ENCODE peak calls at places on chromosomes 11 and 22, in seven cellular contexts. One of them, this sample, is unnamed.

GRCh38 chr11:43835104-43835503 is 45.5 kb upstream of the ALKBH3 start:
- DNase-seq in OCI-LY7: no peak
- DNase-seq in CD4-positive, CD25-positive, alpha-beta regulatory T cell: no peak
- DNase-seq in ovary: no peak
- DNase-seq in Peyer's patch: no peak
- DNase-seq in K562: no peak
- DNase-seq in brain microvascular endothelial cell: peak
- DNase-seq in this sample: no peak

GRCh38 chr11:57288771-57289579 is 35.8 kb downstream of the TNKS1BP1 start:
- DNase-seq in OCI-LY7: no peak
- DNase-seq in brain microvascular endothelial cell: peak
- DNase-seq in ovary: no peak
- DNase-seq in CD4-positive, CD25-positive, alpha-beta regulatory T cell: no peak
- DNase-seq in Peyer's patch: no peak
- DNase-seq in K562: no peak
- DNase-seq in this sample: no peak

GRCh38 chr11:44096360-44097188 is 1.1 kb downstream of the EXT2 start:
- DNase-seq in K562: peak
- DNase-seq in OCI-LY7: peak
- DNase-seq in brain microvascular endothelial cell: no peak
- DNase-seq in Peyer's patch: no peak
- DNase-seq in CD4-positive, CD25-positive, alpha-beta regulatory T cell: no peak
- DNase-seq in ovary: no peak
- DNase-seq in this sample: no peak

GRCh38 chr22:27204817-27205216 is 547.4 kb downstream of the MIAT start:
- DNase-seq in K562: no peak
- DNase-seq in OCI-LY7: no peak
- DNase-seq in brain microvascular endothelial cell: no peak
- DNase-seq in ovary: no peak
- DNase-seq in CD4-positive, CD25-positive, alpha-beta regulatory T cell: no peak
- DNase-seq in Peyer's patch: no peak
- DNase-seq in this sample: no peak

GRCh38 chr11:22558638-22559037 is 67.0 kb downstream of the FANCF start:
- DNase-seq in K562: peak
- DNase-seq in brain microvascular endothelial cell: peak
- DNase-seq in ovary: no peak
- DNase-seq in Peyer's patch: no peak
- DNase-seq in OCI-LY7: no peak
- DNase-seq in CD4-positive, CD25-positive, alpha-beta regulatory T cell: no peak
- DNase-seq in this sample: no peak

GRCh38 chr11:111829185-111829968 is 42.0 kb downstream of the ALG9 start:
- DNase-seq in CD4-positive, CD25-positive, alpha-beta regulatory T cell: no peak
- DNase-seq in Peyer's patch: no peak
- DNase-seq in brain microvascular endothelial cell: no peak
- DNase-seq in OCI-LY7: no peak
- DNase-seq in K562: no peak
- DNase-seq in ovary: no peak
- DNase-seq in this sample: peak

GRCh38 chr11:71931245-71931602 is 2.4 kb downstream of the RNF121 start:
- DNase-seq in OCI-LY7: no peak
- DNase-seq in K562: no peak
- DNase-seq in brain microvascular endothelial cell: peak
- DNase-seq in Peyer's patch: no peak
- DNase-seq in ovary: no peak
- DNase-seq in CD4-positive, CD25-positive, alpha-beta regulatory T cell: no peak
- DNase-seq in this sample: peak

GRCh38 chr11:120142072-120142423 is 4.1 kb upstream of the TRIM29 start:
- DNase-seq in K562: no peak
- DNase-seq in ovary: no peak
- DNase-seq in brain microvascular endothelial cell: no peak
- DNase-seq in Peyer's patch: no peak
- DNase-seq in OCI-LY7: no peak
- DNase-seq in CD4-positive, CD25-positive, alpha-beta regulatory T cell: no peak
- DNase-seq in this sample: no peak

GRCh38 chr22:27986459-27986858 is 67.4 kb upstream of the PITPNB start:
- DNase-seq in OCI-LY7: no peak
- DNase-seq in ovary: no peak
- DNase-seq in CD4-positive, CD25-positive, alpha-beta regulatory T cell: no peak
- DNase-seq in K562: no peak
- DNase-seq in brain microvascular endothelial cell: no peak
- DNase-seq in Peyer's patch: no peak
- DNase-seq in this sample: no peak

GRCh38 chr11:1548221-1549070 is 23.6 kb downstream of the DUSP8 start:
- DNase-seq in brain microvascular endothelial cell: peak
- DNase-seq in Peyer's patch: no peak
- DNase-seq in ovary: peak
- DNase-seq in K562: peak
- DNase-seq in CD4-positive, CD25-positive, alpha-beta regulatory T cell: no peak
- DNase-seq in OCI-LY7: no peak
- DNase-seq in this sample: no peak

GRCh38 chr11:18395735-18396504 is 1.6 kb downstream of the LDHA start:
- DNase-seq in brain microvascular endothelial cell: peak
- DNase-seq in OCI-LY7: peak
- DNase-seq in K562: peak
- DNase-seq in ovary: peak
- DNase-seq in CD4-positive, CD25-positive, alpha-beta regulatory T cell: peak
- DNase-seq in Peyer's patch: peak
- DNase-seq in this sample: peak

GRCh38 chr22:26835929-26836528 is 178.6 kb downstream of the MIAT start:
- DNase-seq in CD4-positive, CD25-positive, alpha-beta regulatory T cell: peak
- DNase-seq in brain microvascular endothelial cell: peak
- DNase-seq in K562: peak
- DNase-seq in OCI-LY7: peak
- DNase-seq in Peyer's patch: peak
- DNase-seq in ovary: peak
- DNase-seq in this sample: peak

GRCh38 chr22:43014062-43014875 is 680 bp downstream of the PACSIN2 start:
- DNase-seq in CD4-positive, CD25-positive, alpha-beta regulatory T cell: peak
- DNase-seq in OCI-LY7: peak
- DNase-seq in K562: peak
- DNase-seq in Peyer's patch: peak
- DNase-seq in brain microvascular endothelial cell: no peak
- DNase-seq in ovary: peak
- DNase-seq in this sample: peak

GRCh38 chr11:34631737-34632104 is 10.8 kb downstream of the EHF start:
- DNase-seq in ovary: no peak
- DNase-seq in Peyer's patch: no peak
- DNase-seq in OCI-LY7: no peak
- DNase-seq in K562: no peak
- DNase-seq in CD4-positive, CD25-positive, alpha-beta regulatory T cell: no peak
- DNase-seq in brain microvascular endothelial cell: no peak
- DNase-seq in this sample: no peak

GRCh38 chr11:34769224-34769623 is 147.0 kb downstream of the APIP start:
- DNase-seq in K562: no peak
- DNase-seq in ovary: no peak
- DNase-seq in Peyer's patch: no peak
- DNase-seq in brain microvascular endothelial cell: no peak
- DNase-seq in OCI-LY7: no peak
- DNase-seq in CD4-positive, CD25-positive, alpha-beta regulatory T cell: no peak
- DNase-seq in this sample: no peak

GRCh38 chr22:30232716-30233218 is 13.8 kb downstream of the LIF start:
- DNase-seq in OCI-LY7: no peak
- DNase-seq in K562: no peak
- DNase-seq in CD4-positive, CD25-positive, alpha-beta regulatory T cell: no peak
- DNase-seq in Peyer's patch: no peak
- DNase-seq in brain microvascular endothelial cell: no peak
- DNase-seq in ovary: no peak
- DNase-seq in this sample: no peak

GRCh38 chr11:55661901-55662300 is at the start of gene OR4C6:
- DNase-seq in brain microvascular endothelial cell: no peak
- DNase-seq in K562: no peak
- DNase-seq in ovary: no peak
- DNase-seq in Peyer's patch: no peak
- DNase-seq in CD4-positive, CD25-positive, alpha-beta regulatory T cell: no peak
- DNase-seq in OCI-LY7: no peak
- DNase-seq in this sample: no peak

GRCh38 chr11:9130297-9130696 is 38.9 kb upstream of the SCUBE2 start:
- DNase-seq in CD4-positive, CD25-positive, alpha-beta regulatory T cell: no peak
- DNase-seq in OCI-LY7: no peak
- DNase-seq in K562: no peak
- DNase-seq in ovary: no peak
- DNase-seq in Peyer's patch: no peak
- DNase-seq in brain microvascular endothelial cell: no peak
- DNase-seq in this sample: no peak

GRCh38 chr11:74639533-74639932 is 47.2 kb downstream of the POLD3 start:
- DNase-seq in OCI-LY7: no peak
- DNase-seq in brain microvascular endothelial cell: no peak
- DNase-seq in K562: peak
- DNase-seq in Peyer's patch: no peak
- DNase-seq in ovary: no peak
- DNase-seq in CD4-positive, CD25-positive, alpha-beta regulatory T cell: no peak
- DNase-seq in this sample: no peak

GRCh38 chr11:2202071-2202899 is 30.7 kb upstream of the TH start:
- DNase-seq in K562: no peak
- DNase-seq in OCI-LY7: peak
- DNase-seq in Peyer's patch: no peak
- DNase-seq in CD4-positive, CD25-positive, alpha-beta regulatory T cell: no peak
- DNase-seq in ovary: no peak
- DNase-seq in brain microvascular endothelial cell: no peak
- DNase-seq in this sample: no peak

GRCh38 chr11:111412293-111412692 is 33.2 kb upstream of the POU2AF1 start:
- DNase-seq in OCI-LY7: no peak
- DNase-seq in CD4-positive, CD25-positive, alpha-beta regulatory T cell: no peak
- DNase-seq in K562: no peak
- DNase-seq in Peyer's patch: no peak
- DNase-seq in ovary: no peak
- DNase-seq in brain microvascular endothelial cell: no peak
- DNase-seq in this sample: no peak

GRCh38 chr22:30871391-30872281 is 96.9 kb downstream of the MORC2 start:
- DNase-seq in Peyer's patch: no peak
- DNase-seq in ovary: no peak
- DNase-seq in K562: no peak
- DNase-seq in brain microvascular endothelial cell: no peak
- DNase-seq in CD4-positive, CD25-positive, alpha-beta regulatory T cell: no peak
- DNase-seq in OCI-LY7: no peak
- DNase-seq in this sample: no peak

GRCh38 chr11:115550291-115551059 is 46.3 kb upstream of the CADM1 start:
- DNase-seq in ovary: no peak
- DNase-seq in K562: no peak
- DNase-seq in brain microvascular endothelial cell: no peak
- DNase-seq in Peyer's patch: no peak
- DNase-seq in CD4-positive, CD25-positive, alpha-beta regulatory T cell: no peak
- DNase-seq in OCI-LY7: no peak
- DNase-seq in this sample: no peak

GRCh38 chr11:44870615-44871176 is 80.0 kb downstream of the TP53I11 start:
- DNase-seq in brain microvascular endothelial cell: no peak
- DNase-seq in ovary: no peak
- DNase-seq in OCI-LY7: no peak
- DNase-seq in Peyer's patch: no peak
- DNase-seq in K562: no peak
- DNase-seq in CD4-positive, CD25-positive, alpha-beta regulatory T cell: no peak
- DNase-seq in this sample: no peak

DNA sequence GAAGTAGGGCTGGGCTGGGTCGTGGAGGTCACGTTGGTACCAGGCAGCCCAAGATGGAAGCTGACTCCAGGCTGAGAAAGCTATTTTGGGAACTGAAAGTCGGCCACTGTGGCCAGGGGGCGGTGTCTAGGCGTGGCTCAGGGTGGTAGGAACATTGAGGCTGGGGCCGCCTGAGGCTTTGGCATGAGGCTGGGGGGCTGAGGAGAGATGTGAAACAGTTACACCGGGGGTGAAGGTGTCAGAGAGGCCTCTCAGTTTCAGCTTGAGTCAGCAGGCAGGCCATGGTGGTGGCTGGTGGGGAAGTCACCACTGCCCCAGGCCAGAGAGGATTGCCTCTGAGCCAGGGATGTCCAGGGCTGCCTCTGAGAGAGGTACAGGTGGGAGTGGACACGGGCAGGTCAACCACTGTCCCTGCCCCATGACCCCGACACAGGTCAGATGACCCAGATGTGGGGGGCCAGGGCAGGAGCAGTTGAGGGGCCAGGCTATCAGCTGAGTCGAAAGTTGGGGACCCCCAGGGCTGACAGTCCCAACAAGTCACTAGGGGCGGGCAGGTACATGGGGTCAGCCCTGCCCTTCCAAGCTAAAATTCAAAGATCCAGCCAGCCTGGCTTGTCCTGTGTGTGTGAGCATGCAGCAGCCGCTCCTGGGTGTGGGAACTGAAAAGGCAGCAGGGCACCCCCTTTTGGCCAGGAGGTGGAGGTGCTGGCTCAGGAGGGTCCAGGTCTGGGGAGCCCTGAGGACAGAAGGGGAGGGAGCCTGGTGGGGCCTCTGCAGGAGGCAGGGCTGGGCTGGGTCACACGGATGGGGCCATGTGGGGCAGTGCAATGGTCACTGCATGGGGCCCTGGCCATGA is 7.2 kb downstream of the KCNK7 start:
- DNase-seq in CD4-positive, CD25-positive, alpha-beta regulatory T cell: peak
- DNase-seq in brain microvascular endothelial cell: no peak
- DNase-seq in K562: peak
- DNase-seq in ovary: peak
- DNase-seq in OCI-LY7: peak
- DNase-seq in Peyer's patch: peak
- DNase-seq in this sample: peak
- H3K4me3 ChIP-seq in CD4-positive, CD25-positive, alpha-beta regulatory T cell: no peak
- H3K4me3 ChIP-seq in brain microvascular endothelial cell: no peak
- H3K4me3 ChIP-seq in K562: no peak
- H3K4me3 ChIP-seq in ovary: no peak
- H3K4me3 ChIP-seq in OCI-LY7: peak
- H3K4me3 ChIP-seq in Peyer's patch: no peak
- H3K4me3 ChIP-seq in this sample: peak

GRCh38 chr11:66316849-66317251 is at the start of gene CD248:
- DNase-seq in Peyer's patch: no peak
- DNase-seq in K562: no peak
- DNase-seq in OCI-LY7: no peak
- DNase-seq in ovary: peak
- DNase-seq in brain microvascular endothelial cell: peak
- DNase-seq in CD4-positive, CD25-positive, alpha-beta regulatory T cell: no peak
- DNase-seq in this sample: no peak
- H3K4me3 ChIP-seq in Peyer's patch: peak
- H3K4me3 ChIP-seq in K562: no peak
- H3K4me3 ChIP-seq in OCI-LY7: peak
- H3K4me3 ChIP-seq in ovary: peak
- H3K4me3 ChIP-seq in brain microvascular endothelial cell: peak
- H3K4me3 ChIP-seq in CD4-positive, CD25-positive, alpha-beta regulatory T cell: no peak
- H3K4me3 ChIP-seq in this sample: no peak

GRCh38 chr11:131912127-131912526 is 541.7 kb downstream of the NTM start:
- DNase-seq in Peyer's patch: no peak
- DNase-seq in OCI-LY7: no peak
- DNase-seq in K562: no peak
- DNase-seq in brain microvascular endothelial cell: no peak
- DNase-seq in ovary: no peak
- DNase-seq in CD4-positive, CD25-positive, alpha-beta regulatory T cell: no peak
- DNase-seq in this sample: no peak
- H3K4me3 ChIP-seq in Peyer's patch: no peak
- H3K4me3 ChIP-seq in OCI-LY7: no peak
- H3K4me3 ChIP-seq in K562: no peak
- H3K4me3 ChIP-seq in brain microvascular endothelial cell: peak
- H3K4me3 ChIP-seq in ovary: no peak
- H3K4me3 ChIP-seq in CD4-positive, CD25-positive, alpha-beta regulatory T cell: no peak
- H3K4me3 ChIP-seq in this sample: no peak

GRCh38 chr22:41096391-41096790 is 4.0 kb downstream of the EP300 start:
- DNase-seq in OCI-LY7: no peak
- DNase-seq in Peyer's patch: no peak
- DNase-seq in brain microvascular endothelial cell: no peak
- DNase-seq in CD4-positive, CD25-positive, alpha-beta regulatory T cell: no peak
- DNase-seq in ovary: no peak
- DNase-seq in K562: no peak
- DNase-seq in this sample: no peak
- H3K4me3 ChIP-seq in OCI-LY7: peak
- H3K4me3 ChIP-seq in Peyer's patch: no peak
- H3K4me3 ChIP-seq in brain microvascular endothelial cell: no peak
- H3K4me3 ChIP-seq in CD4-positive, CD25-positive, alpha-beta regulatory T cell: peak
- H3K4me3 ChIP-seq in ovary: no peak
- H3K4me3 ChIP-seq in K562: no peak
- H3K4me3 ChIP-seq in this sample: no peak

GRCh38 chr11:27721505-27722116 is 21.4 kb upstream of the BDNF start:
- DNase-seq in OCI-LY7: no peak
- DNase-seq in K562: no peak
- DNase-seq in Peyer's patch: no peak
- DNase-seq in CD4-positive, CD25-positive, alpha-beta regulatory T cell: no peak
- DNase-seq in ovary: no peak
- DNase-seq in brain microvascular endothelial cell: no peak
- DNase-seq in this sample: no peak
- H3K4me3 ChIP-seq in OCI-LY7: no peak
- H3K4me3 ChIP-seq in K562: no peak
- H3K4me3 ChIP-seq in Peyer's patch: no peak
- H3K4me3 ChIP-seq in CD4-positive, CD25-positive, alpha-beta regulatory T cell: no peak
- H3K4me3 ChIP-seq in ovary: no peak
- H3K4me3 ChIP-seq in brain microvascular endothelial cell: peak
- H3K4me3 ChIP-seq in this sample: no peak